ENCODE peak calls at places on chromosomes 5 and 9, in nine cellular contexts. One of them, this sample, is unnamed.

GRCh38 chr9:16211952-16212351 is 658.5 kb downstream of the BNC2 start:
- DNase-seq in aorta: no peak
- DNase-seq in mesendoderm: no peak
- DNase-seq in psoas muscle: no peak
- DNase-seq in NT2/D1: no peak
- DNase-seq in uterus: no peak
- DNase-seq in transverse colon: no peak
- DNase-seq in Peyer's patch: no peak
- DNase-seq in adipocyte: no peak
- DNase-seq in this sample: no peak

GRCh38 chr9:4334439-4334838 is 34.6 kb upstream of the GLIS3 start:
- DNase-seq in aorta: no peak
- DNase-seq in Peyer's patch: peak; percentile 78
- DNase-seq in transverse colon: peak; percentile 42
- DNase-seq in NT2/D1: peak; percentile 35
- DNase-seq in uterus: no peak
- DNase-seq in adipocyte: no peak
- DNase-seq in mesendoderm: peak; percentile 96
- DNase-seq in psoas muscle: peak; percentile 48
- DNase-seq in this sample: peak; percentile 27

GRCh38 chr5:131382407-131383395 is 118.8 kb downstream of the CDC42SE2 start:
- DNase-seq in mesendoderm: peak; percentile 95
- DNase-seq in uterus: no peak
- DNase-seq in transverse colon: no peak
- DNase-seq in psoas muscle: no peak
- DNase-seq in aorta: no peak
- DNase-seq in adipocyte: no peak
- DNase-seq in Peyer's patch: no peak
- DNase-seq in NT2/D1: peak; percentile 32
- DNase-seq in this sample: no peak

GRCh38 chr5:4879693-4880303 is 260.3 kb upstream of the ADAMTS16 start:
- DNase-seq in mesendoderm: peak; percentile 80
- DNase-seq in psoas muscle: peak; percentile 81
- DNase-seq in aorta: peak; percentile 87
- DNase-seq in NT2/D1: peak; percentile 51
- DNase-seq in uterus: peak; percentile 82
- DNase-seq in adipocyte: peak; percentile 15
- DNase-seq in transverse colon: peak; percentile 70
- DNase-seq in Peyer's patch: peak; percentile 78
- DNase-seq in this sample: peak; percentile 68

GRCh38 chr9:70829591-70830265 is 291.7 kb downstream of the TRPM3 start:
- DNase-seq in adipocyte: no peak
- DNase-seq in Peyer's patch: no peak
- DNase-seq in uterus: no peak
- DNase-seq in aorta: no peak
- DNase-seq in NT2/D1: no peak
- DNase-seq in mesendoderm: no peak
- DNase-seq in transverse colon: no peak
- DNase-seq in psoas muscle: no peak
- DNase-seq in this sample: no peak

GRCh38 chr9:128627127-128627715 is 29.4 kb downstream of the DYNC2I2 start:
- DNase-seq in uterus: no peak
- DNase-seq in transverse colon: no peak
- DNase-seq in adipocyte: no peak
- DNase-seq in psoas muscle: no peak
- DNase-seq in aorta: peak; percentile 71
- DNase-seq in NT2/D1: no peak
- DNase-seq in Peyer's patch: peak; percentile 43
- DNase-seq in mesendoderm: no peak
- DNase-seq in this sample: no peak

GRCh38 chr9:82117025-82117424 is 128.5 kb downstream of the SPATA31D1 start:
- DNase-seq in uterus: peak; percentile 18
- DNase-seq in adipocyte: peak; percentile 68
- DNase-seq in NT2/D1: no peak
- DNase-seq in aorta: no peak
- DNase-seq in psoas muscle: no peak
- DNase-seq in mesendoderm: no peak
- DNase-seq in Peyer's patch: no peak
- DNase-seq in transverse colon: no peak
- DNase-seq in this sample: peak; percentile 10

GRCh38 chr5:181221105-181221791 is 1.8 kb upstream of the TRIM41 start:
- DNase-seq in transverse colon: peak; percentile 23
- DNase-seq in uterus: no peak
- DNase-seq in adipocyte: no peak
- DNase-seq in Peyer's patch: no peak
- DNase-seq in mesendoderm: no peak
- DNase-seq in aorta: no peak
- DNase-seq in psoas muscle: no peak
- DNase-seq in NT2/D1: no peak
- DNase-seq in this sample: no peak

GRCh38 chr9:123453904-123454321 is 97.9 kb downstream of the CRB2 start:
- DNase-seq in psoas muscle: no peak
- DNase-seq in adipocyte: no peak
- DNase-seq in uterus: no peak
- DNase-seq in NT2/D1: no peak
- DNase-seq in aorta: no peak
- DNase-seq in transverse colon: peak; percentile 65
- DNase-seq in mesendoderm: no peak
- DNase-seq in Peyer's patch: no peak
- DNase-seq in this sample: peak; percentile 50

GRCh38 chr9:2489838-2490314 is 131.7 kb upstream of the VLDLR start:
- DNase-seq in Peyer's patch: no peak
- DNase-seq in mesendoderm: no peak
- DNase-seq in uterus: peak; percentile 44
- DNase-seq in NT2/D1: no peak
- DNase-seq in transverse colon: no peak
- DNase-seq in adipocyte: peak; percentile 66
- DNase-seq in aorta: no peak
- DNase-seq in psoas muscle: no peak
- DNase-seq in this sample: peak; percentile 36

GRCh38 chr5:170541146-170541769 is 37.4 kb downstream of the KCNIP1 start:
- DNase-seq in aorta: no peak
- DNase-seq in uterus: no peak
- DNase-seq in transverse colon: no peak
- DNase-seq in mesendoderm: no peak
- DNase-seq in Peyer's patch: no peak
- DNase-seq in adipocyte: no peak
- DNase-seq in NT2/D1: no peak
- DNase-seq in psoas muscle: no peak
- DNase-seq in this sample: no peak

GRCh38 chr9:79817469-79818004 is 245.8 kb downstream of the TLE4 start:
- DNase-seq in uterus: no peak
- DNase-seq in mesendoderm: no peak
- DNase-seq in NT2/D1: no peak
- DNase-seq in psoas muscle: peak; percentile 58
- DNase-seq in adipocyte: no peak
- DNase-seq in aorta: no peak
- DNase-seq in transverse colon: no peak
- DNase-seq in Peyer's patch: no peak
- DNase-seq in this sample: peak; percentile 7

GRCh38 chr5:91235194-91235793 is 147.8 kb downstream of the ARRDC3 start:
- DNase-seq in mesendoderm: no peak
- DNase-seq in aorta: no peak
- DNase-seq in transverse colon: no peak
- DNase-seq in adipocyte: no peak
- DNase-seq in Peyer's patch: no peak
- DNase-seq in psoas muscle: no peak
- DNase-seq in uterus: no peak
- DNase-seq in NT2/D1: no peak
- DNase-seq in this sample: no peak

GRCh38 chr5:126965061-126965475 is 65.3 kb downstream of the MARCHF3 start:
- DNase-seq in Peyer's patch: no peak
- DNase-seq in uterus: no peak
- DNase-seq in adipocyte: peak; percentile 80
- DNase-seq in aorta: no peak
- DNase-seq in mesendoderm: no peak
- DNase-seq in transverse colon: no peak
- DNase-seq in NT2/D1: no peak
- DNase-seq in psoas muscle: no peak
- DNase-seq in this sample: no peak

GRCh38 chr5:153562189-153562588 is 71.7 kb downstream of the GRIA1 start:
- DNase-seq in Peyer's patch: no peak
- DNase-seq in mesendoderm: peak; percentile 87
- DNase-seq in psoas muscle: no peak
- DNase-seq in adipocyte: no peak
- DNase-seq in transverse colon: no peak
- DNase-seq in uterus: no peak
- DNase-seq in NT2/D1: no peak
- DNase-seq in aorta: no peak
- DNase-seq in this sample: no peak

GRCh38 chr9:116115731-116116353 is 37.7 kb upstream of the PAPPA start:
- DNase-seq in transverse colon: no peak
- DNase-seq in aorta: no peak
- DNase-seq in adipocyte: peak; percentile 73
- DNase-seq in NT2/D1: no peak
- DNase-seq in Peyer's patch: no peak
- DNase-seq in uterus: no peak
- DNase-seq in psoas muscle: no peak
- DNase-seq in mesendoderm: no peak
- DNase-seq in this sample: no peak

GRCh38 chr5:83471405-83472212 is at the start of gene VCAN:
- DNase-seq in Peyer's patch: peak; percentile 51
- DNase-seq in transverse colon: peak; percentile 25
- DNase-seq in mesendoderm: peak; percentile 94
- DNase-seq in psoas muscle: peak; percentile 82
- DNase-seq in uterus: peak; percentile 53
- DNase-seq in adipocyte: peak; percentile 92
- DNase-seq in NT2/D1: no peak
- DNase-seq in aorta: peak; percentile 87
- DNase-seq in this sample: peak; percentile 64

GRCh38 chr5:29114331-29114768 is 2076.0 kb upstream of the CDH9 start:
- DNase-seq in aorta: no peak
- DNase-seq in NT2/D1: no peak
- DNase-seq in psoas muscle: no peak
- DNase-seq in Peyer's patch: no peak
- DNase-seq in adipocyte: no peak
- DNase-seq in mesendoderm: peak; percentile 51
- DNase-seq in transverse colon: no peak
- DNase-seq in uterus: no peak
- DNase-seq in this sample: no peak

GRCh38 chr5:179803651-179804598 is 2.7 kb downstream of the MGAT4B start:
- DNase-seq in transverse colon: no peak
- DNase-seq in aorta: peak; percentile 73
- DNase-seq in Peyer's patch: peak; percentile 54
- DNase-seq in adipocyte: no peak
- DNase-seq in psoas muscle: peak; percentile 53
- DNase-seq in mesendoderm: no peak
- DNase-seq in uterus: no peak
- DNase-seq in NT2/D1: no peak
- DNase-seq in this sample: no peak

GRCh38 chr5:75282581-75282980 is 45.9 kb upstream of the ANKRD31 start:
- DNase-seq in psoas muscle: no peak
- DNase-seq in NT2/D1: no peak
- DNase-seq in adipocyte: no peak
- DNase-seq in transverse colon: no peak
- DNase-seq in uterus: no peak
- DNase-seq in mesendoderm: peak; percentile 70
- DNase-seq in aorta: no peak
- DNase-seq in Peyer's patch: no peak
- DNase-seq in this sample: no peak

GRCh38 chr5:53133020-53133419 is 23.5 kb upstream of the MOCS2 start:
- DNase-seq in mesendoderm: no peak
- DNase-seq in NT2/D1: no peak
- DNase-seq in psoas muscle: no peak
- DNase-seq in adipocyte: no peak
- DNase-seq in aorta: no peak
- DNase-seq in transverse colon: no peak
- DNase-seq in Peyer's patch: no peak
- DNase-seq in uterus: no peak
- DNase-seq in this sample: no peak

GRCh38 chr5:148107608-148108007 is 43.8 kb downstream of the SPINK5 start:
- DNase-seq in aorta: no peak
- DNase-seq in Peyer's patch: no peak
- DNase-seq in transverse colon: no peak
- DNase-seq in adipocyte: no peak
- DNase-seq in uterus: no peak
- DNase-seq in mesendoderm: peak; percentile 64
- DNase-seq in psoas muscle: no peak
- DNase-seq in NT2/D1: no peak
- DNase-seq in this sample: no peak

GRCh38 chr5:163444526-163444925 is 7.1 kb downstream of the CCNG1 start:
- DNase-seq in adipocyte: no peak
- DNase-seq in aorta: no peak
- DNase-seq in transverse colon: no peak
- DNase-seq in NT2/D1: no peak
- DNase-seq in mesendoderm: no peak
- DNase-seq in psoas muscle: no peak
- DNase-seq in Peyer's patch: no peak
- DNase-seq in uterus: no peak
- DNase-seq in this sample: no peak
- H3K36me3 ChIP-seq in adipocyte: peaks cover 99% of the 10 kb centered on the region
- H3K36me3 ChIP-seq in aorta: peaks cover 2% of the 10 kb centered on the region
- H3K36me3 ChIP-seq in transverse colon: peaks cover 77% of the 10 kb centered on the region
- H3K36me3 ChIP-seq in NT2/D1: peaks cover 88% of the 10 kb centered on the region
- H3K36me3 ChIP-seq in mesendoderm: peaks cover 2% of the 10 kb centered on the region
- H3K36me3 ChIP-seq in psoas muscle: peaks cover 97% of the 10 kb centered on the region
- H3K36me3 ChIP-seq in Peyer's patch: no peaks in the 10 kb centered on the region
- H3K36me3 ChIP-seq in uterus: no peaks in the 10 kb centered on the region
- H3K36me3 ChIP-seq in this sample: peaks cover 100% of the 10 kb centered on the region

GRCh38 chr9:107816187-107817021 is 326.8 kb upstream of the KLF4 start:
- DNase-seq in adipocyte: no peak
- DNase-seq in NT2/D1: no peak
- DNase-seq in mesendoderm: no peak
- DNase-seq in uterus: no peak
- DNase-seq in aorta: no peak
- DNase-seq in Peyer's patch: no peak
- DNase-seq in transverse colon: no peak
- DNase-seq in psoas muscle: no peak
- DNase-seq in this sample: no peak
- H3K36me3 ChIP-seq in adipocyte: no peaks in the 10 kb centered on the region
- H3K36me3 ChIP-seq in NT2/D1: no peaks in the 10 kb centered on the region
- H3K36me3 ChIP-seq in mesendoderm: no peaks in the 10 kb centered on the region
- H3K36me3 ChIP-seq in uterus: no peaks in the 10 kb centered on the region
- H3K36me3 ChIP-seq in aorta: no peaks in the 10 kb centered on the region
- H3K36me3 ChIP-seq in Peyer's patch: no peaks in the 10 kb centered on the region
- H3K36me3 ChIP-seq in transverse colon: no peaks in the 10 kb centered on the region
- H3K36me3 ChIP-seq in psoas muscle: no peaks in the 10 kb centered on the region
- H3K36me3 ChIP-seq in this sample: no peaks in the 10 kb centered on the region

GRCh38 chr5:123207321-123207645 is 118.2 kb downstream of the PRDM6 start:
- DNase-seq in uterus: no peak
- DNase-seq in aorta: no peak
- DNase-seq in mesendoderm: no peak
- DNase-seq in NT2/D1: no peak
- DNase-seq in psoas muscle: no peak
- DNase-seq in transverse colon: no peak
- DNase-seq in Peyer's patch: no peak
- DNase-seq in adipocyte: no peak
- DNase-seq in this sample: no peak
- H3K36me3 ChIP-seq in uterus: no peaks in the 10 kb centered on the region
- H3K36me3 ChIP-seq in aorta: no peaks in the 10 kb centered on the region
- H3K36me3 ChIP-seq in mesendoderm: no peaks in the 10 kb centered on the region
- H3K36me3 ChIP-seq in NT2/D1: no peaks in the 10 kb centered on the region
- H3K36me3 ChIP-seq in psoas muscle: no peaks in the 10 kb centered on the region
- H3K36me3 ChIP-seq in transverse colon: no peaks in the 10 kb centered on the region
- H3K36me3 ChIP-seq in Peyer's patch: no peaks in the 10 kb centered on the region
- H3K36me3 ChIP-seq in adipocyte: no peaks in the 10 kb centered on the region
- H3K36me3 ChIP-seq in this sample: no peaks in the 10 kb centered on the region

DNA sequence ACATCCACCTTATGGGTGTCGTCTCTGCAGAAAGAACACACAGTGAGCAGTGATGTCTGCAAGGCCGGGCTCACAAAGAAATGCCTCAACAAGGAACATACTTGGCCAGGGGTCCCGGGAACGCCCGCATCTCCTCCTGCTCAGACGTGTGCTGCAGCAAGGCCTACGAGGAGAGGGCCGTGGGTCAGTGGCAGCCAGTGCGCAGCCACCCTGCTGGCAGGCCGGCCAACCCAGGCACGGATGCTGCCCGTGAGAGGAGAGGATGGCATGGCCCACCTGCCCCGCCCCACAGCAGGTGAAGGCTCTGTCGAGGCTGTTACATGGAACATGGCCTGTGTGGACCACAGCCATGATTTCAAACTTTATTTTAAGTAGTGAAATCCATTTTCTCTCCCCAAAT is 19.3 kb downstream of the SEC16A start:
- DNase-seq in aorta: no peak
- DNase-seq in Peyer's patch: no peak
- DNase-seq in psoas muscle: no peak
- DNase-seq in mesendoderm: no peak
- DNase-seq in transverse colon: no peak
- DNase-seq in adipocyte: no peak
- DNase-seq in uterus: no peak
- DNase-seq in NT2/D1: no peak
- DNase-seq in this sample: no peak
- H3K36me3 ChIP-seq in aorta: no peaks in the 10 kb centered on the region
- H3K36me3 ChIP-seq in Peyer's patch: no peaks in the 10 kb centered on the region
- H3K36me3 ChIP-seq in psoas muscle: peaks cover 100% of the 10 kb centered on the region
- H3K36me3 ChIP-seq in mesendoderm: peaks cover 29% of the 10 kb centered on the region
- H3K36me3 ChIP-seq in transverse colon: peaks cover 84% of the 10 kb centered on the region
- H3K36me3 ChIP-seq in adipocyte: peaks cover 96% of the 10 kb centered on the region
- H3K36me3 ChIP-seq in uterus: no peaks in the 10 kb centered on the region
- H3K36me3 ChIP-seq in NT2/D1: peaks cover 95% of the 10 kb centered on the region
- H3K36me3 ChIP-seq in this sample: peaks cover 4% of the 10 kb centered on the region

This sample was measured in heart right ventricle.